ENCODE peak calls at places on chromosomes 3 and 15, in eight cellular contexts. N is NCI-H774, O is HFFc6, K is SW 1271, F is T-cell, M is stomach, Z is GM03348, S is pancreas. X is an unnamed sample.

GRCh38 chr15:73176579-73176978 is 124.3 kb downstream of the NEO1 start:
- DNase-seq in N (no peak), O (no peak), K (no peak), F (no peak), M (no peak), Z (no peak), S (no peak), X (no peak)

GRCh38 chr15:58627706-58628105 is 121.8 kb downstream of the ADAM10 start:
- DNase-seq in N (no peak), O (no peak), K (no peak), F (no peak), M (no peak), Z (no peak), S (no peak), X (no peak)

GRCh38 chr3:112306825-112307224 is 12.8 kb upstream of the SLC9C1 start:
- DNase-seq in N (no peak), O (no peak), K (no peak), F (no peak), M (no peak), Z (no peak), S (no peak), X (no peak)

GRCh38 chr3:79871656-79872055 is 103.9 kb upstream of the ROBO1 start:
- DNase-seq in N (no peak), O (no peak), K (no peak), F (no peak), M (no peak), Z (no peak), S (no peak), X (no peak)

GRCh38 chr3:160003520-160004128 is 15.0 kb downstream of the IL12A start:
- DNase-seq in N (peak; percentile 20), O (peak; percentile 39), K (no peak), F (no peak), M (peak; percentile 38), Z (peak; percentile 65), S (peak; percentile 27), X (peak; percentile 72)

GRCh38 chr15:38071211-38071972 is 137.0 kb downstream of the TMCO5A start:
- DNase-seq in N (no peak), O (no peak), K (no peak), F (no peak), M (peak; percentile 27), Z (no peak), S (no peak), X (no peak)

GRCh38 chr3:111864821-111865656 is 6.0 kb downstream of the PHLDB2 start:
- DNase-seq in N (no peak), O (peak; percentile 65), K (peak; percentile 32), F (no peak), M (no peak), Z (peak; percentile 44), S (no peak), X (no peak)

GRCh38 chr3:23682646-23683045 is 123.1 kb upstream of the UBE2E1 start:
- DNase-seq in N (no peak), O (no peak), K (no peak), F (no peak), M (no peak), Z (no peak), S (no peak), X (no peak)

GRCh38 chr15:91100561-91101355 is 701 bp downstream of the SV2B start:
- DNase-seq in N (no peak), O (no peak), K (no peak), F (no peak), M (no peak), Z (peak; percentile 19), S (no peak), X (no peak)

GRCh38 chr15:98953950-98954349 is 53.6 kb downstream of the PGPEP1L start:
- DNase-seq in N (no peak), O (no peak), K (no peak), F (no peak), M (no peak), Z (no peak), S (no peak), X (no peak)

GRCh38 chr3:46080124-46080991 is 53.1 kb upstream of the XCR1 start:
- DNase-seq in N (no peak), O (peak; percentile 39), K (no peak), F (no peak), M (no peak), Z (no peak), S (no peak), X (no peak)

GRCh38 chr3:18424213-18424861 is 802 bp downstream of the SATB1 start:
- DNase-seq in N (no peak), O (no peak), K (no peak), F (no peak), M (no peak), Z (peak; percentile 23), S (peak; percentile 32), X (peak; percentile 35)

GRCh38 chr3:139310474-139310933 is 33.3 kb upstream of the MRPS22 start:
- DNase-seq in N (no peak), O (peak; percentile 96), K (no peak), F (no peak), M (no peak), Z (peak; percentile 82), S (no peak), X (no peak)

GRCh38 chr3:191762323-191762960 is 301.5 kb downstream of the PYDC2 start:
- DNase-seq in N (no peak), O (peak; percentile 77), K (peak; percentile 8), F (no peak), M (no peak), Z (no peak), S (no peak), X (no peak)

GRCh38 chr15:82135645-82136044 is 89.8 kb upstream of the MEX3B start:
- DNase-seq in N (no peak), O (no peak), K (no peak), F (no peak), M (no peak), Z (no peak), S (no peak), X (no peak)

GRCh38 chr3:49198611-49199230 is 27.3 kb downstream of the KLHDC8B start:
- DNase-seq in N (no peak), O (no peak), K (no peak), F (no peak), M (no peak), Z (no peak), S (no peak), X (no peak)

GRCh38 chr3:100902572-100902971 is 90.6 kb downstream of the ABI3BP start:
- DNase-seq in N (no peak), O (peak; percentile 56), K (no peak), F (no peak), M (no peak), Z (peak; percentile 84), S (no peak), X (no peak)

GRCh38 chr3:197027151-197027895 is 2.3 kb downstream of the MELTF start:
- DNase-seq in N (no peak), O (no peak), K (no peak), F (no peak), M (no peak), Z (peak; percentile 8), S (no peak), X (no peak)

X was measured in left colon.